ENCODE peak calls at places on chromosome 12, in four cellular contexts. N, U, C and V are unnamed samples.

GRCh38 chr12:46266382-46266791 is 2.5 kb downstream of the SLC38A1 start:
- DNase-seq in N (peak), U (peak), C (peak), V (no peak)

GRCh38 chr12:21552983-21553673 is 27.0 kb downstream of the SPX start:
- DNase-seq in N (no peak), U (no peak), C (no peak), V (no peak)

GRCh38 chr12:40819427-40820108 is 127.3 kb downstream of the CNTN1 start:
- DNase-seq in N (no peak), U (no peak), C (no peak), V (no peak)

GRCh38 chr12:100767371-100767770 is 27.2 kb upstream of the ANO4 start:
- DNase-seq in N (no peak), U (no peak), C (no peak), V (no peak)

GRCh38 chr12:104485651-104486341 is 29.0 kb downstream of the CHST11 start:
- DNase-seq in N (no peak), U (peak), C (peak), V (no peak)

GRCh38 chr12:46847001-46847400 is 21.2 kb upstream of the SLC38A4 start:
- DNase-seq in N (no peak), U (no peak), C (no peak), V (no peak)

GRCh38 chr12:68530965-68531364 is 79.7 kb upstream of the RAP1B start:
- DNase-seq in N (peak), U (no peak), C (no peak), V (peak)

GRCh38 chr12:115227137-115227615 is 543.2 kb upstream of the TBX3 start:
- DNase-seq in N (peak), U (no peak), C (no peak), V (peak)

GRCh38 chr12:47079365-47079893 is at the start of gene PCED1B:
- DNase-seq in N (peak), U (peak), C (peak), V (no peak)

GRCh38 chr12:63838411-63838810 is 6.1 kb upstream of the SRGAP1 start:
- DNase-seq in N (no peak), U (no peak), C (no peak), V (no peak)

GRCh38 chr12:47811581-47812484 is 7.9 kb downstream of the HDAC7 start:
- DNase-seq in N (peak), U (no peak), C (peak), V (peak)

GRCh38 chr12:124709722-124710656 is 142.6 kb upstream of the NCOR2 start:
- DNase-seq in N (peak), U (no peak), C (no peak), V (peak)
- TF ChIP-seq CTCF in N (peak), U (no peak), C (no peak), V (peak)

GRCh38 chr12:88503344-88503743 is 76.9 kb downstream of the KITLG start:
- DNase-seq in N (no peak), U (no peak), C (no peak), V (no peak)

GRCh38 chr12:88496429-88497190 is 83.7 kb downstream of the KITLG start:
- DNase-seq in N (no peak), U (no peak), C (no peak), V (no peak)

GRCh38 chr12:88505696-88506095 is 74.6 kb downstream of the KITLG start:
- DNase-seq in N (no peak), U (no peak), C (no peak), V (no peak)

GRCh38 chr12:88501976-88502938 is 78.0 kb downstream of the KITLG start:
- DNase-seq in N (peak), U (no peak), C (no peak), V (no peak)
- H3K4me3 ChIP-seq in N (no peak), U (no peak), C (no peak), V (no peak)

GRCh38 chr12:84619053-84619452 is 293.5 kb downstream of the SLC6A15 start:
- DNase-seq in N (peak), U (no peak), C (no peak), V (no peak)
- TF ChIP-seq CTCF in N (peak), U (no peak), C (peak), V (peak)

DNA sequence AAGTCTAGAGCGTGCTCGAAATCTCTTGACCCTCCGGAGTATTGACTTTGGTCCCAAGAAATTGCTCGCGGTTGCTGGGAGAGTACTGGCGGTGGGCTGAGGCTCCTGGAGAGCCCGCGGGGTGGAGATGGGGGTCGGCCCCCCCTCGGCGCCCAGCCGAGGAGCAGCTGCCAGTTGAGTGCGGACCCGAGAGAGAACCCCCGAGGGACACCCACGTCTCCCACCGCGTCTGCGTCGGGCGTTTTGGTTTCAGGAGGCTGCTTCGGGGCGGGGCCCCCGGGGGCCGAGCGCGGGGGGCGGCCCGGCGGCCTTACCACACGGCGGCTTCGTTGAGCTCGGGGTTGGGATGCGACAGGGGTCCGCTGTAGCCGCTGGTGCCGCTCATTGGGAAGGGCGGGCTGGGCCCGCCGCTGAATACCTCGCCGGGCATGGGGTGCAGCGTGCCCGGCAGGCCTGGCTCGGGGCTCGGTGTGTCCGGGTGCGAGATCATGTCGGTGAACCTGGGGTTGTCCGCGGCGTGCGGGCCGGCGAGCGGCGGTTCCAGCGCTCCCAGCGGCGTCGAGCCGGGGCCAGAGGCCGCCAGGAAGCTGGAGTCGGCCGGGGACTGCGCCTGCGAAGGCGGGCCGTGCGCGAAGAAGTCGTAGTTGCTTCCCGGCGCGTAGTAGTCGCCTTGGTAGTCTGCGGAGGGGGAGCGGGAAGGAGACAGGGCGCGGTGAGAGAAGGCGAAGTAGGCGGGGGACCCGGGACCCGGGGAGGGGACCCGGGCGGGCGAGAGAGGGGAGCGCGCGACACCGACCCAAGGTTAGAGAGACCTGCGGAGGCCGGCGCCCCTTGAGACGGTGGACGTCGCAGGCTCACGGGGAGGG is 8.6 kb downstream of the LHX5 start:
- DNase-seq in N (no peak), U (no peak), C (no peak), V (no peak)
- H3K4me3 ChIP-seq in N (no peak), U (no peak), C (no peak), V (no peak)

GRCh38 chr12:116267948-116268347 is 9.5 kb downstream of the MED13L start:
- DNase-seq in N (no peak), U (no peak), C (no peak), V (no peak)

GRCh38 chr12:116264525-116265070 is 12.9 kb downstream of the MED13L start:
- DNase-seq in N (no peak), U (no peak), C (no peak), V (no peak)

GRCh38 chr12:116266631-116267349 is 10.7 kb downstream of the MED13L start:
- DNase-seq in N (peak), U (no peak), C (no peak), V (no peak)

GRCh38 chr12:116265361-116266128 is 11.9 kb downstream of the MED13L start:
- DNase-seq in N (no peak), U (no peak), C (no peak), V (no peak)

DNA sequence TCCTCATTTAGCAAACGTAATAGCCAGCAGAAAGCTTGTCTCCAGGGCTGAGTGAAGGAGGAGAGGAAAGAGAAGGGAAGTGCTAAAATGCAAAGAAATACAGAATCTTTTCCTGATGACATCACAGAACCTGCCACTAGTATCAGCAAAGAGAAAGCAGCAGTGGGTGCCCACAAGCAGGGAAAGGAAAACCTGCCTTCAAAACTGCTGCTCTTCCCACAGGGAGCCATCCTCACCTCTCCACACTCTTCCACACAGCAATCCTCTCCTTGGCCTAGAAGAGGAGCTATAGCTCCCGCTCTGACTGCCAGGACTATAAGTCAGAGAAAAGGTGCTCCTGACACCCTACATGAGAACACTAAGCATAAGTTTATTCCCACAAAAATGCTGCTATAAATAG is 11.3 kb downstream of the MED13L start:
- DNase-seq in N (no peak), U (no peak), C (no peak), V (no peak)
- TF ChIP-seq CTCF in N (peak), U (no peak), C (no peak), V (no peak)

GRCh38 chr12:49960474-49961110 is 1.1 kb upstream of the AQP5 start:
- DNase-seq in N (no peak), U (no peak), C (no peak), V (no peak)
- H3K4me3 ChIP-seq in N (no peak), U (no peak), C (no peak), V (no peak)